ENCODE peak calls at places on chromosomes 7 and 10, in four cellular contexts. V, L, Q and I are unnamed samples.

GRCh38 chr7:146146866-146147265 is 30.3 kb downstream of the CNTNAP2 start:
- DNase-seq in V (no peak), L (no peak), Q (no peak), I (no peak)

GRCh38 chr7:115274-115911 is 77.0 kb upstream of the FAM20C start:
- DNase-seq in V (no peak), L (peak; percentile 66), Q (peak; percentile 10), I (no peak)

GRCh38 chr7:132402096-132402495 is 174.2 kb downstream of the PLXNA4 start:
- DNase-seq in V (no peak), L (no peak), Q (no peak), I (no peak)

GRCh38 chr7:157830331-157830730 is 493.5 kb downstream of the DNAJB6 start:
- DNase-seq in V (peak; percentile 12), L (peak; percentile 58), Q (no peak), I (no peak)

GRCh38 chr10:130686680-130687300 is 550.6 kb downstream of the GLRX3 start:
- DNase-seq in V (no peak), L (no peak), Q (no peak), I (no peak)

GRCh38 chr10:130809761-130810515 is 501.6 kb downstream of the TCERG1L start:
- DNase-seq in V (no peak), L (no peak), Q (no peak), I (no peak)

GRCh38 chr10:111077715-111078504 is 1.1 kb downstream of the ADRA2A start:
- DNase-seq in V (no peak), L (no peak), Q (no peak), I (no peak)

GRCh38 chr7:106424476-106425016 is 139.8 kb upstream of the NAMPT start:
- DNase-seq in V (no peak), L (no peak), Q (no peak), I (no peak)

GRCh38 chr7:70406419-70407189 is 725.3 kb upstream of the GALNT17 start:
- DNase-seq in V (no peak), L (no peak), Q (no peak), I (no peak)

GRCh38 chr7:2560175-2560695 is 1.5 kb downstream of the IQCE start:
- DNase-seq in V (no peak), L (no peak), Q (no peak), I (no peak)

GRCh38 chr10:126686732-126687693 is 16.5 kb upstream of the C10orf90 start:
- DNase-seq in V (no peak), L (no peak), Q (no peak), I (no peak)

GRCh38 chr7:129958643-129959479 is 6.1 kb upstream of the UBE2H start:
- DNase-seq in V (no peak), L (peak; percentile 59), Q (peak; percentile 91), I (peak; percentile 88)

GRCh38 chr7:29987821-29988317 is 1.7 kb downstream of the SCRN1 start:
- DNase-seq in V (no peak), L (no peak), Q (peak; percentile 88), I (no peak)

GRCh38 chr10:122878799-122879338 is 512 bp downstream of the FAM24B start:
- DNase-seq in V (no peak), L (no peak), Q (no peak), I (no peak)

GRCh38 chr7:87561102-87561501 is 39.6 kb downstream of the ABCB1 start:
- DNase-seq in V (no peak), L (no peak), Q (no peak), I (no peak)

GRCh38 chr7:130371059-130371458 is 9.2 kb upstream of the CPA1 start:
- DNase-seq in V (peak; percentile 36), L (peak; percentile 86), Q (peak; percentile 52), I (no peak)

GRCh38 chr10:30028006-30028441 is 31.4 kb downstream of the JCAD start:
- DNase-seq in V (peak; percentile 56), L (peak; percentile 86), Q (no peak), I (peak; percentile 23)

DNA sequence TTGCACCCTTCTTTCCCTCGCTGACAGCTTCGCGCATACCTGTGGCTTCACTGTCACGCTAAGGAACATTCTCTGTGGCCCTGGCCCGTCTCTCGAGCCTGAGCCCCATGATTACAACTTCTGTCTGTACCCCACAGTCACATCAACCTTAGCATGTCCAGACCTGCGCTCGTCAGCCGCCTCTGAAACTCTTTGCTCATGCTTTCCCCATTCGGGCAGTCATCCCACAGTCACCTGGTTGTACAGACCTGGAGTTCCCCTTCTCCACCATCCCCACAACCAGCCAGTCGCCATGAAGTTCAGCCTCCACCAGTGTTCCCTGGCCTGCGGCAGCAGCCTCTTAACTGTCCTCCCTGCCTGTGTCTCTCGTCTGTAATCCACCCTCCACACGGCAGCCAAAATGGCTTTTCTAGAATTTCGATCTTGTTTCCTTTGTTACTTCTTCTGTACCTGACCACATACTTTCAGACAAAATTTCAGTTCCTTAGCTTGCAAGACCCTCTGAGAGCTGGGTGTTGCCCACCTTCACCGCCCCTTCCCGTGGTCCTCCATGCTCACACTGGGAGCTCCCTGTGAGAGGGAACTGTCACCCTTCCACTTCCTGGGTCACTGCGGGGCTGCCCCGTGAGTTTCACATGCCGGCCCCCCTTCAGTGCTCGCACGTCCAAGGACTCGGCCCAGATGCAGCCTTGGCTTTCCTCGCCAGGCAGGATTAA is 229.2 kb downstream of the CELF2 start:
- DNase-seq in V (no peak), L (no peak), Q (no peak), I (no peak)
- H3K27ac ChIP-seq in V (no peak overlapping the region), L (no peak overlapping the region), Q (no peak overlapping the region), I (no peak overlapping the region)

GRCh38 chr7:27102578-27103442 is at the start of gene HOXA2:
- DNase-seq in V (no peak), L (peak; percentile 78), Q (peak; percentile 91), I (no peak)
- TF ChIP-seq POLR2A in V (no peak), L (peak; percentile 15), Q (no peak), I (no peak)

GRCh38 chr10:74787457-74787856 is 38.9 kb upstream of the KAT6B start:
- DNase-seq in V (no peak), L (no peak), Q (no peak), I (no peak)
- H3K27ac ChIP-seq in V (no peak overlapping the region), L (no peak overlapping the region), Q (no peak overlapping the region), I (no peak overlapping the region)

GRCh38 chr10:102121739-102122372 is 1.7 kb upstream of the LDB1 start:
- DNase-seq in V (no peak), L (peak; percentile 85), Q (peak; percentile 69), I (no peak)

GRCh38 chr10:102120142-102120986 is at the start of gene LDB1:
- DNase-seq in V (peak; percentile 56), L (peak; percentile 92), Q (peak; percentile 77), I (peak; percentile 80)

GRCh38 chr10:102119417-102120141 is 589 bp downstream of the LDB1 start:
- DNase-seq in V (peak; percentile 59), L (peak; percentile 93), Q (peak; percentile 67), I (peak; percentile 76)

GRCh38 chr10:102122450-102122849 is 2.3 kb upstream of the LDB1 start:
- DNase-seq in V (no peak), L (no peak), Q (no peak), I (no peak)

DNA sequence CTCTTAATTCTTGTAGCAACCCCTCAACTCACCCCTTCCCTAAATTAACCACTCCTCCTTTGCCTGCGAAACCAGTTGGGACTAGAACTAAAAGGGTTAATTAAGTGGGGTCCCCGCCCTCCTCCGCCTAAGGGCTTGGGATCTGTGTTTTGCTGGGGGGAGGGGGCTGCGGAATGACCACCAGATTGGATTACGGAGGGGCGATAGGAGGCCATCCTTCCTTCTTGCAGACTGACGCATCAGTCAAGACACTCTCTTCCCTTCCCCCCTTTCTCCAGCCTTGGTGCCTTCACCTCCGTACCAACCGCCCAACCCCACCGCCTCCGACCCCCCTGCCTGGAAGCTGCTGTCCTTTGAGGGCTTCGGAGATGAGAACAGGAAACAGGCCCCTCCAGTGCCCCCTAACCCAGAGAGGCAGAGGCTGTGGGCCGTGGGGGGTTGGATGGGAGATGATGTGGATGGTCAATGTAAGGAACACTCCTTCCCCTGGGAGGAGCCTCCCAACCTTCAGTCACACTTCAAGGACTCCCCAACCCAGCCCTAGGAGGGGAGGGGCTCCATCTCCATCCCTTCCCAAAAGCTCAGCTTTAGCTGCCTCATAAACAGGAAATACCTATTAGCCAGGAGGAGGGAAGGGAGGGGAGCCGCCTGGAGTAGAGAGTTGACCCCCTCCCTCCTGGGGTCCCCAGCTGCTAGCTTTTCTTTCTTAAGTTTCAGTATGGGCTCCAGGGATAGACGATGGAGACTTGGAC is 995 bp upstream of the LDB1 start:
- DNase-seq in V (peak; percentile 26), L (peak; percentile 96), Q (peak; percentile 90), I (peak; percentile 49)
- TF ChIP-seq POLR2A in V (peak; percentile 10), L (peak; percentile 60), Q (no peak), I (no peak)